ENCODE peak calls at places on chromosome 17, in five cellular contexts. N is K562, J is IMR-90, U is HepG2, W is GM12878. M is an unnamed sample.

GRCh38 chr17:16872836-16873653 is 98.9 kb downstream of the TNFRSF13B start:
- DNase-seq in J (no peak), U (no peak), W (no peak), N (peak), M (peak)

GRCh38 chr17:31549121-31549524 is 157.6 kb downstream of the RAB11FIP4 start:
- DNase-seq in U (peak), W (no peak), J (no peak), N (no peak), M (peak)

GRCh38 chr17:27622914-27623313 is 8.1 kb upstream of the LGALS9 start:
- DNase-seq in J (no peak), N (no peak), U (no peak), W (no peak), M (no peak)

GRCh38 chr17:65130829-65131228 is 6.3 kb upstream of the RGS9 start:
- DNase-seq in W (no peak), N (peak), U (peak), J (no peak), M (no peak)

GRCh38 chr17:59427425-59427921 is 96.0 kb downstream of the YPEL2 start:
- DNase-seq in J (peak), W (no peak), U (no peak), N (no peak), M (no peak)

GRCh38 chr17:75588546-75589016 is 981 bp downstream of the MYO15B start:
- DNase-seq in N (no peak), J (no peak), W (no peak), U (no peak), M (no peak)

GRCh38 chr17:37698132-37698615 is 46.7 kb downstream of the HNF1B start:
- DNase-seq in J (peak), W (no peak), N (no peak), U (peak), M (no peak)

GRCh38 chr17:14330492-14330920 is 29.6 kb downstream of the HS3ST3B1 start:
- DNase-seq in J (no peak), U (peak), N (no peak), W (no peak), M (no peak)

GRCh38 chr17:39666601-39667261 is 1.5 kb upstream of the PNMT start:
- DNase-seq in N (peak), W (no peak), J (no peak), U (no peak), M (peak)

GRCh38 chr17:36625188-36625587 is 23.8 kb downstream of the MRM1 start:
- DNase-seq in N (no peak), W (no peak), J (no peak), U (no peak), M (no peak)
- H3K4me2 ChIP-seq in N (no peak), W (no peak), J (no peak), U (no peak), M (no peak)

GRCh38 chr17:45823598-45823997 is 21.1 kb upstream of the SPPL2C start:
- DNase-seq in N (no peak), W (no peak), U (no peak), J (no peak), M (no peak)
- TF ChIP-seq MXI1 in N (no peak), W (no peak), U (no peak), J (no peak), M (no peak)

GRCh38 chr17:2299756-2300155 is 3.8 kb downstream of the SMG6 start:
- DNase-seq in J (no peak), N (no peak), U (no peak), W (no peak), M (no peak)

GRCh38 chr17:2299136-2299535 is 4.4 kb downstream of the SMG6 start:
- DNase-seq in J (no peak), W (no peak), U (no peak), N (no peak), M (no peak)

GRCh38 chr17:2303278-2304188 is at the start of the genes SMG6 and SRR:
- DNase-seq in J (peak), N (peak), W (peak), U (peak), M (peak)

GRCh38 chr17:2297023-2297422 is 6.6 kb downstream of the SMG6 start:
- DNase-seq in U (no peak), J (no peak), N (no peak), W (no peak), M (no peak)

DNA sequence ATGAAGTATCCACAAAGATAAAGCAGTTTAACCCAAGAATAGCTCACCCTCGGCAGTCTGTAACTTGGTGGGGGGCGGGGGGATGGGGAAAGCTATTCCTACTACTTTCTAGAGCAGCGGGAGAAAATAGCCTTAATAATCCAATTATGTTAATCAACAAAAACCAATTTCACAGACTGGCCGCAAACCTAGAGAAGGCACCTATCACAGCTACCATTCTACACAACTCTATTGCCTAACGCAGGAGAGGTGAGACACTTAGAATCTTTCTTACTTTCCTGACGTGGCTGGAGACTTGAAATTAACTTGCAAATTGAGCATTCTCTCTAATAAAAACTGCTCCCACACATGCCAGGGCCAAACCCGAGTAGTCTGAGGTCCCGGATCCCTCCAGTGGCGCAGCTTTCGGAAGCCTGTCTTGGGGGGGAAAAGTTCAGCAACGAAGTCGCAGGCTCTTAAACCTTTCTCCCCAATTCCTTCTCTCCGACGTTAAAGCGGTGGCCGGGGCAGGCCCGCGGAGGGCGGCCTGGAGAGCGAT is 776 bp downstream of the SMG6 start:
- DNase-seq in W (no peak), N (no peak), U (no peak), J (peak), M (peak)
- H3K4me2 ChIP-seq in W (peak), N (peak), U (peak), J (peak), M (peak)

DNA sequence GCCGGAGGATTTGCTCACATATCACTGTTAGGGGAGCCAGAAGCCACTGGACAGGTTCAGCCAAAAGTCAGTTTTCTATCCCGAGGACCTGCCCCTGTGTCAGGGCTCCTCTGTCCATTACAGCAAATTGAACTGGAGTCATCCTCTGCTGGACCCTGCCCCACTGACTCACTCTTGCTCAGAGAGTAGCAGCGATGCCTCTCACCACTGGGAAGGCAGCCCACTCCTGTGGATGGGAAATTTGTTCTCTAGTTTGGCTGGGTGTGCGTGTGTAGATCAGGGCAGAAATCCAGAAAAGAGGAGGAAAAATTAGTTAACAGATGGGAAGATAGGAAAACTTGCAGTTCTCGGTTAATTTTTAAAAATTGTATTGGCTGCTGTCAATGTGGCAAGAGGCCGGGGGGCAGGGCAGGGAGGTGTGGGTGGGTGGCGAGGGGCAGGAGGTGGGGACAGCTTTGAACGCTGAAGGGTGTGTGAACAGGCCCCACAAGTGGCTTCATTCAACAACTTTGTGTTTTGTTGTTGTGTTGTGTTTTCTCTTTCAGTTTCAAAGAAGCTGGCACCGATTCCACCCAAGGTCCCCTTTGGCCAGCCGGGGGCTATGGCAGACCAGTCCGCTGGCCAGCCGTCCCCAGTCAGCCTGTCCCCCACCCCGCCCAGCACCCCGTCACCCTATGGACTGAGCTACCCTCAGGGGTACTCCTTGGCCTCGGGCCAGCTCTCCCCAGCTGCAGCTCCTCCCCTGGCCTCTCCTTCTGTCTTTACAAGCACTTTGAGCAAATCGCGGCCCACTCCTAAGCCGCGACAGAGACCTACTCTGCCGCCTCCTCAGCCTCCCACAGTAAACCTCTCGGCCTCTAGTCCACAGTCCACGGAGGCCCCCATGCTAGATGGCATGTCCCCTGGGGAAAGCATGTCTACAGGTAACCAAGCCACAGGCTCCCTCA is 33.6 kb downstream of the ELAC2 start:
- DNase-seq in W (no peak), J (peak), N (no peak), U (no peak), M (no peak)
- TF ChIP-seq MXI1 in W (no peak), J (no peak), N (no peak), U (no peak), M (no peak)

DNA sequence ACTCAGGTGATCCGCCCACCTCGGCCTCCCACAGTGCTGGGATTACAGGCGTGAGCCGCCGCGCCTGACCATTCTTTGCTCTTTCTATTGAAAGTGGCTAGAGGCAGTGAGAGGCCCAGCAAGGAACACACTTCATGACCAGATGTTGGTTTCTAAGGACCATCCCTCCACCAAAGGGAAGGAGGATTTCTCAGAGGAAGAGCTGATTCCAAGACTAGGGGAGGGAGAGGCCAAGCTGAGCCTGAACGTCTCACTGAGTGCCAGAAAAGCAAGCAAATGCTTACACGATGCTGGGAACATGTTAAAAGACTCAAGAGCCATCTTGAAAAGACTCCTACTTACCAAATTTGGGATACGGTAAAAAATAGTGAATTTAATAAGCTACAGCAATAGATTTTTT is 79.2 kb downstream of the MRM3 start:
- DNase-seq in J (no peak), N (no peak), W (no peak), U (no peak), M (no peak)
- H3K4me2 ChIP-seq in J (no peak), N (no peak), W (no peak), U (no peak), M (no peak)

DNA sequence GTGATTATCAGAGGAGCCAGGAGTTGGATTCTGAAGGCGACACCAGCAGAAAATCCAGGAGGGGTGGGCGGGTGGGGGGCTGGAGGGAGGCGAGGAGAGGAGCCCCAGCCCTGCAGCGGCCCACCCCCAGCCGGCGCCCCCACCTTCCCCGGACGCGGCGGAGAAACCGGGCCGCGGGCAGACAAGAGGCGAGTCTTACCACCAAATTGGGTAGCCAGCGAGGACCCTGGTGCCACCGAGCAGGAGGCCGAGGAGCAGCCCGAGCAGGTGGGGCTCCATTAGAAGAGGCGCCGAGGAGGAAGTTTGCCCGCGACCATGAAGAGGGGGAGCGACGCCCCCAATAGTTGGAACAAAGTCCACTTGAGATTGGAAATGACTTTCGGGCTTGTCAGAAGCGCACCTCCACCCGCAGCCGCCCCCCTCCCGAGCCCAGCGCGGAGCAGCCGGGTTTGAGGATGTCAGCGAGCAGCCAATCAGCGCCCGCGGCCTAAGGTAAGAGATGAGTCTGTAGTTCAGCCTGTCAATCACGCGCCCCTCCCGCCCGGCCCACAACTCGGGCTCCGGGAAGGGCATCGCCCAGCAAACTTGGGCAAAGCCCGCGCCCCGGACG is at the start of gene WNT3:
- DNase-seq in N (peak), W (no peak), U (no peak), J (no peak), M (peak)
- TF ChIP-seq MXI1 in N (no peak), W (no peak), U (no peak), J (no peak), M (no peak)

DNA sequence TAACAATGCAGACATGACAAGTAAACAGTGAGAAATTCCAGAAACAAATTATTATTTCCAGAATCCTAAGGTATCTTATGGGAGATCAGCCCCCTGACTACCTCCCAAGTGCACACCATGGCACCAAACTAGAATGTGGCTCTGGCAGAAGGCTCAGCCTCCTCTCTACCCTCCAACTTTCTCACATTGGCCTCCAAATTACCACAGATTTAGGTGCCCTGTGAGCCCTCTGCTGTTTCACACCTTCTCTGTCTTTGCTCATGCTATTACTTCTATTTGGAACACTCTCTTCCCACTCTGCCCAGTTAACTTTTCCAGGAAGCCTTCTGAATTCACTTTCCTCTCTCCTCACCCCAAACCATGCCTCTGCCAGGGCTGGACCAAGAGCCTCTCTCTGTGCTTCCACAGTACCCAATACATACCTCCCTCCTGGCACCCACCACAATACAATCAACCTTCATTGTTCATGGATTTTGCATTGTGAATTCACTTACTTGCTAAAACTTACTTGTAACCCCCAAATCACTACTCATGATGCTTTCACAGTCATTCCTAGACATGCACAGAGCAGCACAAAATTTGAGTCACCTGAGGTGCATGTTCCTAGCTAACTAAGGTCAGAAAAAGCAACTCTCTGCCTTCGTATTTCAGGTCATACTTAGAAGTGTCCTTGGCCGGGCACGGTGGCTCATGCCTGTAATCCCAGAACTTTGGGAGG is 31.4 kb downstream of the SMG6 start:
- DNase-seq in U (no peak), N (no peak), W (no peak), J (no peak), M (no peak)
- H3K4me2 ChIP-seq in U (no peak), N (no peak), W (no peak), J (no peak), M (no peak)

M was measured in SK-N-SH.